ENCODE peak calls at places on chromosome 13, in eight cellular contexts. P is bronchial epithelial cell; F is stomach; V is uterus; N is testis; U is kidney epithelial cell; W is CD4-positive, alpha-beta memory T cell; Y is CD8-positive, alpha-beta memory T cell. Z is an unnamed sample.
A peak's percentile ranks its signal among the peaks of the same experiment; 100 is the strongest.

GRCh38 chr13:61276401-61276800 is 139.2 kb downstream of the PCDH20 start:
- DNase-seq in P (no peak), F (no peak), V (no peak), N (no peak), U (no peak), W (no peak), Y (no peak), Z (no peak)

GRCh38 chr13:77360032-77360431 is 33.1 kb upstream of the MYCBP2 start:
- DNase-seq in P (no peak), F (no peak), V (no peak), N (no peak), U (no peak), W (no peak), Y (no peak), Z (no peak)

GRCh38 chr13:97975851-97976550 is 22.5 kb downstream of the IPO5 start:
- DNase-seq in P (peak; percentile 54), F (peak; percentile 94), V (peak; percentile 84), N (peak; percentile 51), U (no peak), W (no peak), Y (no peak), Z (peak; percentile 31)

GRCh38 chr13:96100457-96101220 is 10.7 kb downstream of the HS6ST3 start:
- DNase-seq in P (no peak), F (no peak), V (no peak), N (no peak), U (no peak), W (no peak), Y (no peak), Z (no peak)

GRCh38 chr13:85266771-85267170 is 532.4 kb downstream of the SLITRK6 start:
- DNase-seq in P (no peak), F (no peak), V (no peak), N (no peak), U (no peak), W (no peak), Y (no peak), Z (no peak)

GRCh38 chr13:57631607-57632275 is at the start of gene PCDH17:
- DNase-seq in P (no peak), F (peak; percentile 34), V (peak; percentile 40), N (peak; percentile 63), U (no peak), W (no peak), Y (no peak), Z (no peak)

GRCh38 chr13:108402850-108403249 is 133.3 kb downstream of the TNFSF13B start:
- DNase-seq in P (no peak), F (no peak), V (no peak), N (no peak), U (no peak), W (no peak), Y (no peak), Z (no peak)

GRCh38 chr13:100491164-100491847 is 97.3 kb downstream of the GGACT start:
- DNase-seq in P (no peak), F (no peak), V (peak; percentile 60), N (no peak), U (no peak), W (no peak), Y (no peak), Z (no peak)

GRCh38 chr13:101945435-101945834 is 456.4 kb downstream of the FGF14 start:
- DNase-seq in P (no peak), F (no peak), V (no peak), N (no peak), U (no peak), W (no peak), Y (no peak), Z (no peak)

GRCh38 chr13:88701551-88701950 is 1030.4 kb downstream of the SLITRK5 start:
- DNase-seq in P (peak; percentile 52), F (no peak), V (no peak), N (no peak), U (no peak), W (no peak), Y (no peak), Z (no peak)

GRCh38 chr13:91313103-91313502 is 34.4 kb upstream of the MIR17HG start:
- DNase-seq in P (peak; percentile 17), F (no peak), V (no peak), N (peak; percentile 49), U (no peak), W (peak; percentile 41), Y (no peak), Z (no peak)

DNA sequence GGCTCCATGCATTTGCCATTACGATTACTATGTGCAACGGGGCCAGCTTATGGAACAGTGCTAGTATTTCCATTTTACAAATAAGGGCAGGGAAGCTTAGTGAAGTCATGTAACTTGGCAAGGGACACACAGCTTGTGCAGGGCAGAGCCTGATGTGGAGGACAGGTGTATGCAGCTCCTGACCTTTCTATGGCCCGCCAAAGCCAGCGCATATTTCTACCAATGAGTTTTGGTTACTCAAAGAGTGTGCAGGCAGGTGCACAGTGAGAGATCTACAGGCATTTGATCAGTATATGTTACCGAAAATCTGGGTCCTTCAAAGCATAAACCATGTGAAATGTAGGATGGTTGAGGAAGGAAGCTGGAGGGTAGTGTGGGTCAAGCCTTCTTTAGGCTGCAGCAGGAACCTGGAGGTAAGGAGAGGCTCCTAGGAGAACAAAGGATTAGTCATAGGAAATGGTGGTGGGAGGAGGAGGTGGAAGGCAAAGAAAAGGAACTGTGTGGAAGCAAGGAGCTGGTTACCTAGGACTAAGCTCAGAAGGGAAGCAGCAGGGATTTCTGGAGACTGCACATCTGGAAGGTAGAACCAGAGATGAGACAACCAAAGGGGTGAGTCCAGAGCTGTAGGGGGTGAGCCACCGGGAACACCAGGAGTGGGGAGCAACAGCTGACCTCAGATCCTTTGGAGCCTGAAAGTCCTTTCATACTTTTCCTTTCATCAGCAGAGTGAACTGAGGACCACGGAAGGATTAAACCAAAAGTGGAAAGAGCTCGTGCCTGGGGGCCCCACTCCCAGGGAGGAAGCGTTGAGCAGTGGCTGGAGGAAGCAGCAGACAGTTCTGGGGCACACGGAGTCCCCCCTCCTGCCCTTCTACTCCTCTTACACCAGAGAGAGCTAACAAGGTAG is 4.2 kb upstream of the PDX1 start:
- DNase-seq in P (peak; percentile 38), F (no peak), V (no peak), N (no peak), U (no peak), W (no peak), Y (no peak), Z (no peak)
- H3K27me3 ChIP-seq in P (peaks cover 34% of the 10 kb centered on the region), F (peaks cover 96% of the 10 kb centered on the region), V (peaks cover 44% of the 10 kb centered on the region), N (no peaks in the 10 kb centered on the region), U (peaks cover 43% of the 10 kb centered on the region), W (peaks cover 19% of the 10 kb centered on the region), Y (peaks cover 20% of the 10 kb centered on the region), Z (no peaks in the 10 kb centered on the region)

GRCh38 chr13:32305646-32306045 is 9.5 kb downstream of the ZAR1L start:
- DNase-seq in P (no peak), F (no peak), V (no peak), N (no peak), U (no peak), W (no peak), Y (no peak), Z (no peak)

GRCh38 chr13:32314271-32314967 is 744 bp downstream of the ZAR1L start:
- DNase-seq in P (no peak), F (peak; percentile 28), V (peak; percentile 18), N (peak; percentile 48), U (no peak), W (no peak), Y (no peak), Z (no peak)

GRCh38 chr13:32309812-32310706 is 5.1 kb downstream of the ZAR1L start:
- DNase-seq in P (peak; percentile 51), F (no peak), V (peak; percentile 29), N (no peak), U (no peak), W (peak; percentile 55), Y (no peak), Z (no peak)

GRCh38 chr13:32311188-32311897 is 3.8 kb downstream of the ZAR1L start:
- DNase-seq in P (no peak), F (no peak), V (no peak), N (no peak), U (no peak), W (no peak), Y (no peak), Z (no peak)

GRCh38 chr13:32309312-32309711 is 5.9 kb downstream of the ZAR1L start:
- DNase-seq in P (no peak), F (no peak), V (no peak), N (no peak), U (no peak), W (no peak), Y (no peak), Z (no peak)
- H3K4me3 ChIP-seq in P (no peak overlapping the region), F (no peak overlapping the region), V (no peak overlapping the region), N (no peak overlapping the region), U (no peak overlapping the region), W (no peak overlapping the region), Y (no peak overlapping the region), Z (peak overlapping the region; percentile 65)

GRCh38 chr13:27971236-27971645 is 2.1 kb upstream of the CDX2 start:
- DNase-seq in P (no peak), F (peak; percentile 22), V (no peak), N (no peak), U (no peak), W (no peak), Y (no peak), Z (no peak)

GRCh38 chr13:27973956-27974662 is 5.0 kb upstream of the CDX2 start:
- DNase-seq in P (no peak), F (peak; percentile 11), V (no peak), N (no peak), U (no peak), W (no peak), Y (no peak), Z (no peak)

GRCh38 chr13:27973291-27973690 is 4.2 kb upstream of the CDX2 start:
- DNase-seq in P (no peak), F (peak; percentile 19), V (no peak), N (no peak), U (no peak), W (no peak), Y (no peak), Z (no peak)

GRCh38 chr13:27971776-27972618 is 2.9 kb upstream of the CDX2 start:
- DNase-seq in P (no peak), F (peak; percentile 8), V (no peak), N (no peak), U (no peak), W (no peak), Y (no peak), Z (no peak)

GRCh38 chr13:27972619-27972877 is 3.4 kb upstream of the CDX2 start:
- DNase-seq in P (no peak), F (peak; percentile 1), V (no peak), N (no peak), U (no peak), W (no peak), Y (no peak), Z (no peak)
- H3K27me3 ChIP-seq in P (peaks cover 73% of the 10 kb centered on the region), F (peaks cover 100% of the 10 kb centered on the region), V (peaks cover 62% of the 10 kb centered on the region), N (no peaks in the 10 kb centered on the region), U (peaks cover 90% of the 10 kb centered on the region), W (peaks cover 31% of the 10 kb centered on the region), Y (peaks cover 38% of the 10 kb centered on the region), Z (peaks cover 7% of the 10 kb centered on the region)

DNA sequence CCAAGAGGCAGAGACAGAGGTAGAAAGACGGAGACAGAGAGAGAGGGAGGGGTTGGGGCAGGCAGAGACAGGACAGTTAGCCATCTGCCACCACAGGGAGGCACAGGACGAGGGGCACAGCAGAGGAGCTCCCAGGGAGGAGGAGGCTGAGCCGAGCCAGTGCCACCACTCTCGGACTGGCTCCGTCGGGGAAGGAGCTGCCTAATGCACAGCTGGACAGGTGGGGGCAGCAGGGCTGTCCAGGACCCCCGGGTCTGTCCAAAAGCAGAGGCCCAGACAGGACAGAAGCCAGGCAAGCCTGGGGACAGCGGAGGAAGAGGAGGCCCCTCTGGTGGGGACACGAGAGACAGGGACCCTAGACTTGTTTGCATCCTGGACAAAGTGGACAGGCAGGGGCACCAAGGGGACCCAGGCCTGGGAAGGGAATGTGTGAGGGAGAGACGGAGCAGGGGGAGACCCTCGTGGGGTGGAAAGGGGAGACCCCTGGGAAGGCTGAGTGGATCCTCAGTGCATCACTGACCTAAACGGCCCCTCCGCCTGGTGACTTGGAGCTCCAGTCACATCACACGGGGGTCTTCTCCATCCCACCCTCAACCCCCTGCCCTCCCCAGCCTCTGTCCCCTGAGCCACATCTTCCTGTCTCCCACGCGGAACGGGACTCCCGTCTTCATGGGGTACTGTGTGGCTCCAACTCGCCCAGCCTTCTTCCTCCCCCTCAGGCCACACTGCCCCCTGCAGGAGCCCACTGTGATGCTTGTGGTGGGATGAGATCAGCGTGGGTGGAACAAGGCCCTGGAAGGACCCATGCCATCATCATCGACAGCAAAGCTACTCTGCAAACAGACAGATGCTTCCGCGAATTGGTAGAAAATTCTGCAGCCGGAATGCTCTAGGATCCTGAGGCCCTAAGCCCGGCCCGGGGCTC is 889 bp downstream of the F10 start:
- DNase-seq in P (no peak), F (no peak), V (no peak), N (peak; percentile 15), U (no peak), W (no peak), Y (no peak), Z (no peak)
- H3K4me3 ChIP-seq in P (no peak overlapping the region), F (peak overlapping the region; percentile 30), V (no peak overlapping the region), N (no peak overlapping the region), U (no peak overlapping the region), W (no peak overlapping the region), Y (no peak overlapping the region), Z (no peak overlapping the region)